ENCODE peak calls at places on chromosomes 16 and 17, in six cellular contexts. A, Q, I, S, W and U are unnamed samples.

GRCh38 chr16:12027091-12027490 is 50.6 kb downstream of the SNX29 start:
- DNase-seq in I (peak), W (peak), Q (no peak), A (peak), S (no peak), U (no peak)

GRCh38 chr17:40556884-40557414 is 8.3 kb downstream of the CCR7 start:
- DNase-seq in A (no peak), S (no peak), W (peak), I (no peak), Q (no peak), U (peak)

GRCh38 chr17:40819528-40820125 is 2.8 kb downstream of the KRT10 start:
- DNase-seq in I (no peak), S (peak), A (no peak), Q (no peak), W (no peak), U (peak)

GRCh38 chr17:9987779-9988585 is 82.9 kb upstream of the RCVRN start:
- DNase-seq in S (no peak), W (peak), Q (no peak), I (peak), A (peak), U (peak)

GRCh38 chr17:58107306-58107705 is 24.1 kb downstream of the DYNLL2 start:
- DNase-seq in Q (no peak), I (no peak), A (no peak), W (no peak), S (no peak), U (no peak)

GRCh38 chr17:51734462-51734861 is 424.1 kb downstream of the CA10 start:
- DNase-seq in W (peak), S (no peak), A (no peak), Q (no peak), I (no peak), U (no peak)

GRCh38 chr16:88347656-88348376 is 34.9 kb upstream of the ZNF469 start:
- DNase-seq in S (no peak), Q (no peak), W (no peak), A (peak), I (no peak), U (no peak)

GRCh38 chr16:75942351-75942750 is 216.1 kb upstream of the CPHXL start:
- DNase-seq in W (no peak), Q (no peak), A (no peak), I (no peak), S (no peak), U (no peak)

GRCh38 chr16:7577588-7577987 is 244.9 kb downstream of the RBFOX1 start:
- DNase-seq in A (no peak), I (no peak), W (no peak), Q (no peak), S (no peak), U (no peak)

GRCh38 chr17:10192500-10192899 is 5.9 kb downstream of the GAS7 start:
- DNase-seq in W (no peak), Q (no peak), A (no peak), S (no peak), I (no peak), U (no peak)

GRCh38 chr17:35028531-35029262 is 34.8 kb downstream of the RFFL start:
- DNase-seq in S (no peak), I (no peak), W (no peak), Q (no peak), A (peak), U (peak)

GRCh38 chr17:10792156-10792555 is 11.7 kb downstream of the TMEM238L start:
- DNase-seq in Q (no peak), W (no peak), S (no peak), A (no peak), I (peak), U (no peak)

GRCh38 chr17:50661795-50662391 is 27.2 kb downstream of the ABCC3 start:
- DNase-seq in W (peak), S (peak), A (peak), I (peak), Q (no peak), U (peak)

GRCh38 chr17:70100983-70101382 is 26.0 kb downstream of the KCNJ16 start:
- DNase-seq in S (no peak), I (no peak), Q (no peak), W (no peak), A (no peak), U (no peak)

GRCh38 chr16:10368984-10369551 is 16.8 kb upstream of the ATF7IP2 start:
- DNase-seq in Q (no peak), S (no peak), W (peak), I (no peak), A (peak), U (no peak)

GRCh38 chr16:66525396-66526180 is 24.3 kb downstream of the TK2 start:
- DNase-seq in S (peak), I (peak), W (no peak), Q (no peak), A (no peak), U (no peak)

GRCh38 chr16:58012481-58012880 is 11.3 kb downstream of the USB1 start:
- DNase-seq in Q (no peak), I (no peak), A (no peak), S (no peak), W (peak), U (no peak)

GRCh38 chr17:13786000-13786598 is 184.4 kb upstream of the HS3ST3A1 start:
- DNase-seq in S (peak), W (no peak), A (no peak), Q (no peak), I (no peak), U (peak)

GRCh38 chr17:5541610-5542202 is 42.6 kb downstream of the NLRP1 start:
- DNase-seq in S (no peak), I (no peak), W (peak), Q (no peak), A (no peak), U (no peak)

GRCh38 chr17:14098246-14098645 is 28.9 kb downstream of the COX10 start:
- DNase-seq in W (no peak), A (no peak), I (peak), Q (no peak), S (no peak), U (peak)

GRCh38 chr17:30600830-30601494 is 123.8 kb downstream of the GOSR1 start:
- DNase-seq in I (peak), S (peak), A (peak), W (no peak), Q (no peak), U (peak)

GRCh38 chr17:30597776-30598288 is 120.6 kb downstream of the GOSR1 start:
- DNase-seq in S (no peak), A (no peak), Q (no peak), W (no peak), I (no peak), U (no peak)

GRCh38 chr17:30605027-30605426 is 127.8 kb downstream of the GOSR1 start:
- DNase-seq in S (no peak), Q (no peak), W (no peak), A (no peak), I (no peak), U (no peak)

GRCh38 chr17:30599424-30600061 is 122.3 kb downstream of the GOSR1 start:
- DNase-seq in I (no peak), A (peak), Q (peak), W (no peak), S (no peak), U (no peak)

DNA sequence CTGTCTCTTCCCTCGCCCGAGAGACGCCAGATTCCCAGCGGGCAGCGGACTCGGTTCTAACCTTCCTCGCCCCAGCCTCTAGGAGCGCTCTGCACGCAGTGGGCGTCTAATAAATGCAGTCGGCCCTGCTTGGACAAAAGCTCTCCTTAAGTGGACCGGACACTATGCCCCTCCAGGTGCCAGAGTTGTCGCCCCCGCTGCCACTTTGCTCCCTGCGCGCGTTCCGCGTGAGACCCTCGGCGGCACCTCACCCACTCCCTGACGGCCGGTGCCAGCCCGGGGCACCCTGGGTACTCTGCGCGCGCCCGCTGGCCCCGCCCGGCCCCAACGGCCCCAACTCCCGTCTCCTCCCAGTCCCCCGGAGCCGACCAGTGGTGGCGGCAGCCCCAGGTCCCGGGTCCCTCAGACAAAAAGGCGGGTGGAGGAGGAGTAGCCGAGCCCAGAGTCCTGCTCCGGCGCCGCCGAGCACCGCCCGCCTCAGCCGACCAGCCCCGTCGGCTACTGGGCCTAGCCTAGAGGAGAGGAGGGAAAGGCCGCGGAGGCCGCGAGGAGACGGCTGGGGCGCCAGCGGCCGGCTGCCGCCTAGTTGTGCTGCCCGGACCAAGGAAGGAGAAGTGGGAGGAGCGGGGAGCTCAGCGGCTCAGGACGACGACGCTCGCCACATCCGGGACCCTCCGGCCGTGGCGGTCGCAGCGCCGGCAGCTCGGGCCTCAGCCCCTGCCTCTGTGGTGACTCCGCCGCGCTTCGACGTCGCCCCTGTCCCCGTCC is 123.0 kb downstream of the GOSR1 start:
- DNase-seq in Q (peak), W (peak), S (peak), I (peak), A (peak), U (peak)
- TF ChIP-seq CTCF in Q (peak), W (peak), S (peak), I (peak), A (peak), U (peak)

GRCh38 chr17:19833914-19834313 is 33.8 kb downstream of the ULK2 start:
- DNase-seq in A (no peak), S (no peak), I (no peak), Q (no peak), W (no peak), U (peak)
- TF ChIP-seq CTCF in A (no peak), S (no peak), I (no peak), Q (no peak), W (no peak), U (no peak)

DNA sequence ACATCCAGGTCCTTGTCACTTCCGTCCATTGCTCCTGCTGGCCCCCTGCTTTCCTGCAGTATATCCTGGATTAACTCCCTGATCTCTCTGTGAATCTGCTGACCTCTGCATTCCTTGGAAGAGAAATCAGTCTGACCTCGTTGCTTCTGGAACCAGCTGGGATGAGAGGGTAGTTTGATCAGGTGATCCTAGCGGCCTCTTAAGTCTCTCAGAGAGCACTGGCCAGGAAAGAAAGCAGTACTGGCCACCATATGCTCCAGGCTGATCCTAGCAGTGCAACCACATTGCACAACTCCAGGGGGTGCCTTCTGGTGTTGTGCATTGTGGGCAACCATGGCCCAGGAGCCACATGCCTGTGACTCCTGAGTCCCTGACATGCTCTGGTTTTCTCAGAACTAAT is 79.2 kb downstream of the ARHGAP23 start:
- DNase-seq in I (no peak), Q (no peak), A (no peak), W (no peak), S (no peak), U (peak)
- TF ChIP-seq CTCF in I (no peak), Q (no peak), A (no peak), W (no peak), S (no peak), U (no peak)

GRCh38 chr16:19389246-19389645 is 28.4 kb upstream of the TMC5 start:
- DNase-seq in W (peak), Q (no peak), A (peak), S (no peak), I (peak), U (peak)
- TF ChIP-seq CTCF in W (peak), Q (peak), A (peak), S (peak), I (peak), U (peak)

GRCh38 chr16:85055503-85056210 is 28.1 kb downstream of the KIAA0513 start:
- DNase-seq in Q (peak), W (no peak), I (peak), S (no peak), A (peak), U (peak)

GRCh38 chr16:85057948-85058347 is 30.4 kb downstream of the KIAA0513 start:
- DNase-seq in A (peak), W (no peak), S (no peak), Q (no peak), I (no peak), U (no peak)

GRCh38 chr16:85054948-85055502 is 27.4 kb downstream of the KIAA0513 start:
- DNase-seq in W (no peak), A (no peak), I (no peak), S (peak), Q (no peak), U (no peak)

GRCh38 chr16:85057212-85057889 is 29.8 kb downstream of the KIAA0513 start:
- DNase-seq in W (peak), I (peak), Q (no peak), A (peak), S (no peak), U (no peak)

DNA sequence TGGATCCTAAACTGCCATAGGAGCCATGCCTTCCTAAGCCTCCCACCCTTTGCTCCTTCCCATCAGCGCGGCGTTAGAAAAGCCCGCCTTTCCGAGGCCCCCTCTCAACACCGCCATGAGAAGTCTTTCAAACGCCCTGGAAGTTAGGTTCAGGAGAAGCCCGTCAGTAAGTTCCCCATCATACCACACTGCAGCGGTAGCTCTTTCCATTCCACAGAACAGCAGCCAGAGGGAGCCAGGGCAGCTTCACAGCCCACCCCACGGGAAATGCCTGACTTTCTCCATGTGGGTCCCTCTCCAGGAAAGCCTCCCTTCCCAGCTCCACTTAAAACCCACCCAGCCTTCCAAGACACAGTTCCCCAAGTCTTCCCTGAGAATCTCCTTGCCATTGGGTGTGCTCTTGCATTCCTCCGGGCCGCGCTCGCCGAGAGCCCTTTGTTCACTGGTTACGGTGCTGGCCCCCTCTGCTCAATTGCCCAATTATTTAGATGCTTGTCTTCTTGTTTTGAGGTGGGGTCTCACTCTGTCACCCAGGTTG is 28.7 kb downstream of the KIAA0513 start:
- DNase-seq in A (no peak), I (no peak), Q (no peak), S (no peak), W (peak), U (peak)
- TF ChIP-seq CTCF in A (no peak), I (no peak), Q (peak), S (peak), W (peak), U (peak)

GRCh38 chr16:15044286-15044685 is 11.6 kb downstream of the NTAN1 start:
- DNase-seq in S (no peak), Q (no peak), W (no peak), I (no peak), A (no peak), U (no peak)

GRCh38 chr16:15051387-15051951 is 4.4 kb downstream of the NTAN1 start:
- DNase-seq in W (no peak), S (no peak), Q (no peak), A (no peak), I (no peak), U (no peak)

GRCh38 chr16:15049581-15050180 is 6.2 kb downstream of the NTAN1 start:
- DNase-seq in I (no peak), Q (no peak), A (no peak), W (no peak), S (no peak), U (no peak)

GRCh38 chr16:15043344-15043743 is 12.5 kb downstream of the NTAN1 start:
- DNase-seq in I (no peak), S (no peak), Q (no peak), A (no peak), W (no peak), U (no peak)

DNA sequence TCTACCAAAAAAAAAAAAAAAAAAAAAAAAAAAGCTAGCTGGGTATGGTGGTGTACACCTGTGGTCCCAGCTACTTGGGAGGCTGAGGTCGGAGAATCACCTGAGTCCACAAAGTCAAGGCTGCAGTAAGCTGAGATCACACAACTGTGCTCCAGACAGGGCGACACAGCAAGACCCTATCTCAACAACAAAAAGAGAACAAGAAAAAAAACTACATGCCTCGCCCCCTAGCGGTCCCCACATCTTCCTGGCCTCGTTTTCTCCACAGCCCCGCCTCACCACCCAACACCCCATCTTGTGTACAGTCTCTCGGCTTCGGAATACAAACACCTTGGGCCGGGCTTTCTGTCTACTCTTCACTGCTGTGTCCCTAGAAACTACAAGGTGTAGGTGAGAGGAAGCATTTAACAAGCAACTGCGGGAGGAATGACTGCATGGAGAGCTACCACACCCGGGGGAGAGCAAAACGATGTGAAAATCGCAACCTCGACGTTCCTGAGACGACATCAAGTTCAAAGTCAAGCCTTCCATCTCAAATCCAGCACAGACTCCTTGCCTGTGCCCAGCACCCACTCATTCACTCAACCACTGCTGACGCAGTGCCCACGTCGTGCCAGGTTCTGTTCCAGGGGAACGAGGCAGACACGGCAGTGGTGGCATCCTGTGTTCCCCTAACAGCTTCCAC is 9.0 kb downstream of the NTAN1 start:
- DNase-seq in I (no peak), A (no peak), Q (no peak), W (no peak), S (no peak), U (no peak)
- TF ChIP-seq CTCF in I (no peak), A (no peak), Q (no peak), W (no peak), S (no peak), U (no peak)

GRCh38 chr16:68364601-68364998 is 53.8 kb downstream of the PRMT7 start:
- DNase-seq in I (no peak), W (peak), A (no peak), S (no peak), Q (no peak), U (no peak)
- TF ChIP-seq CTCF in I (no peak), W (peak), A (peak), S (peak), Q (peak), U (peak)

GRCh38 chr16:51298800-51299199 is 147.7 kb upstream of the SALL1 start:
- DNase-seq in W (no peak), S (no peak), I (no peak), A (no peak), Q (no peak), U (no peak)

GRCh38 chr16:51306116-51306515 is 155.0 kb upstream of the SALL1 start:
- DNase-seq in I (no peak), W (no peak), Q (no peak), S (no peak), A (no peak), U (no peak)

GRCh38 chr16:51305337-51305736 is 154.3 kb upstream of the SALL1 start:
- DNase-seq in I (no peak), Q (no peak), W (no peak), S (no peak), A (peak), U (no peak)

DNA sequence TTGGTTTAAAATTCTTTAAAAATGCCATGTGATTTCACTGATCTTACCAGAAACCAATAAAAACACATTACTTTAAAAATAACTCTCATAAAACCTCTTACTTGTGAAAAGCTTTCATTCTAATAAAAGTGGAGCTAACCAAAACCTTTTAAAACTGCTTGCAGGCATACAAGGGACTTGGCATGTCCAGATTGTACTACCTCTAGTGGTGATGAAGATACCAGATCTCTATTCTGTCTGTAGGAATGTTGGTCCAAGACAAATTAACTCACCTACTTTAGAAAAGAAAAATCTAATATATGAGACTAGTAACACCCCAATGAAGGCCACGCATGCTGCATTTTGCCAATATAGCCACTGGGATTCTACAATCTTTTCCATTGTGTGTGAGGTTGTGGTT is 151.0 kb upstream of the SALL1 start:
- DNase-seq in I (no peak), S (no peak), W (no peak), Q (no peak), A (no peak), U (no peak)
- TF ChIP-seq CTCF in I (no peak), S (no peak), W (no peak), Q (no peak), A (no peak), U (no peak)

DNA sequence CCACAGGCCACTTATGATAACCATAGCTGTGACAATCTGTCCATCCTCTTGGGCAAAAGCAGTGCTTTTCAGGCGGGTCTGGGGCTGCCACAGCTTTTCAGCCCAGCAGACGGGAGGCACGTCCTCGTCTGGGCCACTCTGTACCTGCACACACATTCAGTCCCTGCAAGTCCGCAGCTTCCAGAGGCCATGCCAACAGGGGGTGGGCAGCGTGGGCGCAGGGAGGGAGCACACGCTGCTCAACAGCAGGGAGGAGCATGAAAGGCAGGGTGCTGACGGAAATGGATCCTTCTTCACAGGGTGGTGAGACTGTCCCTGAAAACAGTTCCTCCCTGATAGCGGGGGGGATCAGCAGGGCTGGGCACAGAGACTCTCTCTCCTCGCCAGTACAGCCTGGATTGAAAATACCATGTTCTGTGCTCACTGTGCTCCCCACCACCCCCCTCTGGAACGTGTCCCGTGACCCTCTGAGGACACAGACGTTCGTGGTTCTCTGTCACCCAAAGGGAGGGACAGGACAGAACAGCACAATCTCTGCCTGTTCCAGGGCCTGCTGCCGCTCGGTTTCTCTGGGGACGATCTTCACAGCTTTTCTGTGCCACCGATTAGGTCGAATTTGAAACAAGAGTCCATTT is 41.7 kb downstream of the PEMT start:
- DNase-seq in W (no peak), I (no peak), A (no peak), Q (no peak), S (no peak), U (no peak)
- TF ChIP-seq CTCF in W (no peak), I (no peak), A (no peak), Q (no peak), S (no peak), U (no peak)

GRCh38 chr16:51141541-51141940 is 9.5 kb downstream of the SALL1 start:
- DNase-seq in A (no peak), W (no peak), I (no peak), Q (no peak), S (no peak), U (no peak)
- TF ChIP-seq CTCF in A (no peak), W (no peak), I (no peak), Q (no peak), S (no peak), U (no peak)